ENCODE peak calls at places on chromosomes 3 and 15, in six cellular contexts. X is amygdala, M is ovary, A is SW 1271, Y is SJSA1, P is iPS DF 19.7. U is an unnamed sample.

GRCh38 chr3:100637197-100637631 is 27.8 kb downstream of the ADGRG7 start:
- DNase-seq in X (no peak), M (no peak), A (no peak), Y (no peak), P (no peak), U (no peak)

GRCh38 chr3:48428863-48429415 is 947 bp downstream of the PLXNB1 start:
- DNase-seq in X (peak; percentile 57), M (peak; percentile 81), A (no peak), Y (peak; percentile 24), P (no peak), U (no peak)

GRCh38 chr3:53230041-53230621 is 25.7 kb downstream of the TKT start:
- DNase-seq in X (no peak), M (no peak), A (no peak), Y (no peak), P (no peak), U (no peak)

GRCh38 chr15:83775738-83776137 is 121.8 kb downstream of the ADAMTSL3 start:
- DNase-seq in X (no peak), M (no peak), A (no peak), Y (no peak), P (no peak), U (no peak)

GRCh38 chr15:28983432-28984311 is 97.9 kb downstream of the APBA2 start:
- DNase-seq in X (no peak), M (no peak), A (no peak), Y (no peak), P (no peak), U (no peak)

GRCh38 chr3:179871782-179872181 is 165.0 kb downstream of the PEX5L start:
- DNase-seq in X (no peak), M (no peak), A (no peak), Y (no peak), P (no peak), U (no peak)

GRCh38 chr3:66142079-66142478 is 78.7 kb upstream of the SLC25A26 start:
- DNase-seq in X (no peak), M (no peak), A (no peak), Y (no peak), P (no peak), U (no peak)

GRCh38 chr3:55127565-55127964 is 199.7 kb upstream of the LRTM1 start:
- DNase-seq in X (no peak), M (no peak), A (no peak), Y (no peak), P (no peak), U (no peak)

GRCh38 chr3:48945432-48945831 is 26.8 kb downstream of the ARIH2 start:
- DNase-seq in X (no peak), M (no peak), A (no peak), Y (no peak), P (no peak), U (no peak)

GRCh38 chr15:62603757-62604156 is 438.7 kb upstream of the C2CD4B start:
- DNase-seq in X (no peak), M (no peak), A (no peak), Y (no peak), P (no peak), U (no peak)

GRCh38 chr3:145906755-145907154 is 254.2 kb downstream of the PLOD2 start:
- DNase-seq in X (no peak), M (no peak), A (no peak), Y (no peak), P (no peak), U (no peak)

GRCh38 chr15:39127151-39127815 is 453.6 kb upstream of the THBS1 start:
- DNase-seq in X (no peak), M (no peak), A (no peak), Y (peak; percentile 83), P (no peak), U (no peak)

GRCh38 chr3:24271228-24271627 is 223.4 kb downstream of the THRB start:
- DNase-seq in X (no peak), M (no peak), A (no peak), Y (no peak), P (no peak), U (no peak)

GRCh38 chr3:61915296-61915695 is 353.9 kb downstream of the PTPRG start:
- DNase-seq in X (no peak), M (no peak), A (no peak), Y (no peak), P (no peak), U (no peak)

GRCh38 chr3:171883257-171883892 is 40.2 kb downstream of the TMEM212 start:
- DNase-seq in X (no peak), M (no peak), A (no peak), Y (no peak), P (no peak), U (no peak)

GRCh38 chr15:31517711-31518110 is 191.1 kb downstream of the KLF13 start:
- DNase-seq in X (no peak), M (no peak), A (no peak), Y (no peak), P (no peak), U (no peak)

GRCh38 chr3:39718674-39719595 is 90.5 kb upstream of the MYRIP start:
- DNase-seq in X (no peak), M (no peak), A (no peak), Y (no peak), P (no peak), U (no peak)

GRCh38 chr15:41870689-41871081 is 23.2 kb downstream of the SPTBN5 start:
- DNase-seq in X (no peak), M (no peak), A (no peak), Y (no peak), P (no peak), U (no peak)

GRCh38 chr3:120370463-120370862 is 21.3 kb upstream of the LRRC58 start:
- DNase-seq in X (no peak), M (no peak), A (no peak), Y (no peak), P (no peak), U (no peak)

GRCh38 chr3:143134446-143134845 is 14.9 kb downstream of the CHST2 start:
- DNase-seq in X (no peak), M (no peak), A (no peak), Y (peak; percentile 16), P (no peak), U (no peak)

GRCh38 chr3:133038089-133038730 is at the start of gene TMEM108:
- DNase-seq in X (peak; percentile 87), M (peak; percentile 35), A (peak; percentile 23), Y (peak; percentile 9), P (peak; percentile 67), U (peak; percentile 95)